ENCODE peak calls at places on chromosomes 6 and 20, in eight cellular contexts. G, Y, R, P, M, B, J and X are unnamed samples.
A peak's percentile ranks its signal among the peaks of the same experiment; 100 is the strongest.

GRCh38 chr20:48898210-48898609 is 23.3 kb upstream of the ARFGEF2 start:
- DNase-seq in M (no peak), R (no peak), J (peak; percentile 81), B (no peak), Y (no peak), P (peak; percentile 49), G (no peak), X (no peak)

GRCh38 chr6:140464720-140465119 is 1090.3 kb upstream of the CITED2 start:
- DNase-seq in R (no peak), J (no peak), P (no peak), B (no peak), M (no peak), G (no peak), Y (no peak), X (no peak)

GRCh38 chr6:139418426-139419132 is 44.1 kb upstream of the CITED2 start:
- DNase-seq in M (no peak), P (no peak), J (no peak), G (no peak), B (no peak), Y (no peak), R (no peak), X (no peak)

GRCh38 chr20:36548006-36548315 is 6.6 kb downstream of the MYL9 start:
- DNase-seq in J (no peak), P (no peak), R (no peak), Y (no peak), B (no peak), G (peak; percentile 88), M (peak; percentile 81), X (no peak)

GRCh38 chr6:86724695-86725094 is 212.6 kb upstream of the HTR1E start:
- DNase-seq in B (no peak), P (no peak), G (no peak), Y (no peak), R (no peak), M (no peak), J (no peak), X (no peak)

GRCh38 chr6:66865771-66866170 is 1158.7 kb upstream of the EYS start:
- DNase-seq in J (peak; percentile 80), M (no peak), P (no peak), G (no peak), Y (no peak), R (no peak), B (no peak), X (no peak)

GRCh38 chr6:83417880-83418663 is 12.8 kb downstream of the ME1 start:
- DNase-seq in G (peak; percentile 69), P (peak; percentile 57), J (peak; percentile 57), B (no peak), Y (no peak), R (no peak), M (no peak), X (peak; percentile 5)

GRCh38 chr20:45857114-45857835 is at the start of the genes ACOT8 and ZSWIM3:
- DNase-seq in J (peak; percentile 100), B (peak; percentile 92), Y (peak; percentile 98), M (peak; percentile 95), G (peak; percentile 100), P (peak; percentile 100), R (peak; percentile 95), X (peak; percentile 99)

GRCh38 chr6:26360451-26361416 is 4.3 kb upstream of the BTN3A2 start:
- DNase-seq in B (no peak), M (no peak), P (no peak), G (no peak), Y (no peak), J (no peak), R (no peak), X (no peak)

GRCh38 chr20:12110274-12110673 is 192.6 kb downstream of the BTBD3 start:
- DNase-seq in Y (no peak), P (no peak), G (no peak), R (no peak), B (no peak), M (no peak), J (no peak), X (no peak)